ENCODE peak calls at places on chromosomes 3 and 15, in six cellular contexts. One of them, this sample, is unnamed.

GRCh38 chr3:102736288-102736960 is 301.6 kb downstream of the ZPLD1 start:
- DNase-seq in A673: no peak
- DNase-seq in right lobe of liver: no peak
- DNase-seq in fibroblast of pulmonary artery: no peak
- DNase-seq in stimulated activated CD8-positive, alpha-beta memory T cell treated with anti-CD3 and anti-CD28 coated beads, Interleukin-4, amount 100 ng/mL, for 1 hour: no peak
- DNase-seq in T-helper 1 cell: no peak
- DNase-seq in this sample: no peak

GRCh38 chr3:71064288-71064975 is 519.1 kb downstream of the FOXP1 start:
- DNase-seq in A673: peak; percentile 51
- DNase-seq in right lobe of liver: peak; percentile 51
- DNase-seq in fibroblast of pulmonary artery: peak; percentile 69
- DNase-seq in stimulated activated CD8-positive, alpha-beta memory T cell treated with anti-CD3 and anti-CD28 coated beads, Interleukin-4, amount 100 ng/mL, for 1 hour: no peak
- DNase-seq in T-helper 1 cell: peak; percentile 47
- DNase-seq in this sample: peak; percentile 74

GRCh38 chr3:154795582-154795981 is 284.5 kb upstream of the MME start:
- DNase-seq in A673: no peak
- DNase-seq in right lobe of liver: no peak
- DNase-seq in fibroblast of pulmonary artery: peak; percentile 88
- DNase-seq in stimulated activated CD8-positive, alpha-beta memory T cell treated with anti-CD3 and anti-CD28 coated beads, Interleukin-4, amount 100 ng/mL, for 1 hour: no peak
- DNase-seq in T-helper 1 cell: no peak
- DNase-seq in this sample: no peak

GRCh38 chr3:159455741-159456181 is 532.9 kb upstream of the IL12A start:
- DNase-seq in A673: no peak
- DNase-seq in right lobe of liver: no peak
- DNase-seq in fibroblast of pulmonary artery: no peak
- DNase-seq in stimulated activated CD8-positive, alpha-beta memory T cell treated with anti-CD3 and anti-CD28 coated beads, Interleukin-4, amount 100 ng/mL, for 1 hour: no peak
- DNase-seq in T-helper 1 cell: no peak
- DNase-seq in this sample: no peak

GRCh38 chr15:59649603-59650002 is 7.7 kb downstream of the GTF2A2 start:
- DNase-seq in A673: no peak
- DNase-seq in right lobe of liver: no peak
- DNase-seq in fibroblast of pulmonary artery: no peak
- DNase-seq in stimulated activated CD8-positive, alpha-beta memory T cell treated with anti-CD3 and anti-CD28 coated beads, Interleukin-4, amount 100 ng/mL, for 1 hour: no peak
- DNase-seq in T-helper 1 cell: no peak
- DNase-seq in this sample: no peak

GRCh38 chr3:18194431-18194830 is 230.7 kb downstream of the SATB1 start:
- DNase-seq in A673: peak; percentile 1
- DNase-seq in right lobe of liver: no peak
- DNase-seq in fibroblast of pulmonary artery: peak; percentile 46
- DNase-seq in stimulated activated CD8-positive, alpha-beta memory T cell treated with anti-CD3 and anti-CD28 coated beads, Interleukin-4, amount 100 ng/mL, for 1 hour: no peak
- DNase-seq in T-helper 1 cell: no peak
- DNase-seq in this sample: no peak

GRCh38 chr3:194397757-194398312 is 1.2 kb downstream of the GP5 start:
- DNase-seq in A673: no peak
- DNase-seq in right lobe of liver: no peak
- DNase-seq in fibroblast of pulmonary artery: no peak
- DNase-seq in stimulated activated CD8-positive, alpha-beta memory T cell treated with anti-CD3 and anti-CD28 coated beads, Interleukin-4, amount 100 ng/mL, for 1 hour: no peak
- DNase-seq in T-helper 1 cell: no peak
- DNase-seq in this sample: no peak

GRCh38 chr3:146280859-146281258 is 30.0 kb upstream of the PLSCR4 start:
- DNase-seq in A673: no peak
- DNase-seq in right lobe of liver: peak; percentile 63
- DNase-seq in fibroblast of pulmonary artery: no peak
- DNase-seq in stimulated activated CD8-positive, alpha-beta memory T cell treated with anti-CD3 and anti-CD28 coated beads, Interleukin-4, amount 100 ng/mL, for 1 hour: no peak
- DNase-seq in T-helper 1 cell: no peak
- DNase-seq in this sample: no peak

GRCh38 chr3:67646586-67647234 is 7.7 kb downstream of the SUCLG2 start:
- DNase-seq in A673: no peak
- DNase-seq in right lobe of liver: no peak
- DNase-seq in fibroblast of pulmonary artery: peak; percentile 30
- DNase-seq in stimulated activated CD8-positive, alpha-beta memory T cell treated with anti-CD3 and anti-CD28 coated beads, Interleukin-4, amount 100 ng/mL, for 1 hour: no peak
- DNase-seq in T-helper 1 cell: no peak
- DNase-seq in this sample: no peak